ENCODE peak calls at places on chromosomes 6 and 20, in seven cellular contexts. N is stimulated activated CD4-positive, alpha-beta T cell treated with anti-CD3 and anti-CD28 coated beads, Interleukin-2, amount 100 ng/mL, for 48 hours; M is T-cell; S is H9; P is GM06990; T is activated T-cell treated with anti-CD3 and anti-CD28 coated beads, Interleukin-2, amount 50 U/mL, for 72 hours; J is Kasumi-1. C is an unnamed sample.

GRCh38 chr6:160141001-160141726 is 19.5 kb downstream of the SLC22A1 start:
- DNase-seq in N (no peak), M (no peak), S (no peak), P (no peak), T (no peak), J (no peak), C (no peak)

GRCh38 chr20:14415492-14415891 is 78.1 kb upstream of the FLRT3 start:
- DNase-seq in N (no peak), M (no peak), S (no peak), P (no peak), T (no peak), J (no peak), C (no peak)

GRCh38 chr6:141359953-141360352 is 772.8 kb upstream of the GJE1 start:
- DNase-seq in N (no peak), M (no peak), S (no peak), P (no peak), T (no peak), J (no peak), C (no peak)

GRCh38 chr6:44855562-44856494 is 468.3 kb downstream of the CDC5L start:
- DNase-seq in N (no peak), M (no peak), S (no peak), P (no peak), T (no peak), J (no peak), C (no peak)

GRCh38 chr6:111789593-111789992 is 83.7 kb downstream of the FYN start:
- DNase-seq in N (no peak), M (no peak), S (no peak), P (no peak), T (no peak), J (no peak), C (no peak)

GRCh38 chr20:33113387-33113908 is 34.0 kb downstream of the BPIFB4 start:
- DNase-seq in N (no peak), M (no peak), S (no peak), P (no peak), T (no peak), J (no peak), C (no peak)

GRCh38 chr6:21578523-21578922 is 15.0 kb upstream of the SOX4 start:
- DNase-seq in N (no peak), M (no peak), S (no peak), P (no peak), T (no peak), J (no peak), C (no peak)

GRCh38 chr6:166282394-166283032 is 25.7 kb downstream of the PRR18 start:
- DNase-seq in N (no peak), M (no peak), S (no peak), P (no peak), T (no peak), J (no peak), C (no peak)

GRCh38 chr6:42337985-42338572 is 113.6 kb downstream of the TRERF1 start:
- DNase-seq in N (no peak), M (no peak), S (no peak), P (no peak), T (no peak), J (no peak), C (no peak)

GRCh38 chr6:108114861-108115597 is 40.5 kb upstream of the OSTM1 start:
- DNase-seq in N (no peak), M (no peak), S (peak), P (peak), T (peak), J (peak), C (no peak)

GRCh38 chr6:66605011-66605410 is 898.0 kb upstream of the EYS start:
- DNase-seq in N (no peak), M (no peak), S (no peak), P (no peak), T (no peak), J (no peak), C (no peak)

GRCh38 chr20:13821876-13822275 is 37.0 kb downstream of the NDUFAF5 start:
- DNase-seq in N (no peak), M (no peak), S (no peak), P (no peak), T (no peak), J (no peak), C (no peak)

GRCh38 chr20:63061701-63062100 is 54.9 kb upstream of the BHLHE23 start:
- DNase-seq in N (no peak), M (no peak), S (peak), P (no peak), T (no peak), J (no peak), C (no peak)

GRCh38 chr6:24583463-24584389 is 62.3 kb downstream of the KIAA0319 start:
- DNase-seq in N (peak), M (peak), S (peak), P (peak), T (peak), J (peak), C (peak)

GRCh38 chr20:51498765-51499540 is 43.6 kb downstream of the NFATC2 start:
- DNase-seq in N (no peak), M (no peak), S (no peak), P (no peak), T (no peak), J (no peak), C (no peak)

GRCh38 chr20:33209789-33210188 is 7.4 kb upstream of the BPIFA3 start:
- DNase-seq in N (peak), M (peak), S (peak), P (no peak), T (peak), J (peak), C (peak)

GRCh38 chr6:85404497-85405174 is 45.2 kb upstream of the NT5E start:
- DNase-seq in N (no peak), M (no peak), S (no peak), P (no peak), T (no peak), J (no peak), C (no peak)

GRCh38 chr6:30763618-30764489 is 19.5 kb upstream of the IER3 start:
- DNase-seq in N (no peak), M (no peak), S (peak), P (no peak), T (no peak), J (no peak), C (no peak)

GRCh38 chr6:81561731-81562130 is 190.8 kb downstream of the TENT5A start:
- DNase-seq in N (no peak), M (no peak), S (no peak), P (no peak), T (no peak), J (no peak), C (no peak)